ENCODE peak calls at places on chromosomes 6 and 20, in nine cellular contexts. E, T, L, O, V, I, D, C and H are unnamed samples.

GRCh38 chr6:170137176-170137891 is 153.5 kb downstream of the DLL1 start:
- DNase-seq in E (peak), T (no peak), L (no peak), O (no peak), V (peak), I (peak), D (peak), C (no peak), H (no peak)

GRCh38 chr6:20379231-20379630 is 22.4 kb upstream of the E2F3 start:
- DNase-seq in E (no peak), T (no peak), L (no peak), O (no peak), V (no peak), I (no peak), D (no peak), C (no peak), H (no peak)

GRCh38 chr6:121835662-121836061 is 400.2 kb downstream of the GJA1 start:
- DNase-seq in E (no peak), T (no peak), L (no peak), O (no peak), V (no peak), I (no peak), D (no peak), C (no peak), H (no peak)

GRCh38 chr6:110878751-110879539 is 4.4 kb downstream of the AMD1 start:
- DNase-seq in E (no peak), T (no peak), L (peak), O (no peak), V (no peak), I (peak), D (no peak), C (no peak), H (no peak)

GRCh38 chr6:151992091-151992490 is 184.6 kb downstream of the ESR1 start:
- DNase-seq in E (no peak), T (no peak), L (no peak), O (no peak), V (no peak), I (peak), D (no peak), C (no peak), H (no peak)

GRCh38 chr20:2114990-2115681 is 13.5 kb downstream of the STK35 start:
- DNase-seq in E (no peak), T (no peak), L (no peak), O (no peak), V (no peak), I (peak), D (peak), C (no peak), H (no peak)

GRCh38 chr20:40908311-40908710 is 120.3 kb upstream of the TOP1 start:
- DNase-seq in E (no peak), T (no peak), L (no peak), O (no peak), V (no peak), I (no peak), D (no peak), C (no peak), H (no peak)

GRCh38 chr6:55794136-55794812 is 81.1 kb downstream of the BMP5 start:
- DNase-seq in E (no peak), T (no peak), L (no peak), O (no peak), V (peak), I (peak), D (no peak), C (no peak), H (no peak)

GRCh38 chr6:53107091-53107490 is 41.5 kb downstream of the GCM1 start:
- DNase-seq in E (no peak), T (no peak), L (no peak), O (no peak), V (no peak), I (peak), D (no peak), C (no peak), H (no peak)

GRCh38 chr6:28078050-28078449 is 2.3 kb upstream of the ZNF165 start:
- DNase-seq in E (no peak), T (no peak), L (no peak), O (no peak), V (no peak), I (no peak), D (no peak), C (no peak), H (no peak)

GRCh38 chr6:79949235-79949634 is 1.9 kb upstream of the ELOVL4 start:
- DNase-seq in E (peak), T (no peak), L (peak), O (peak), V (no peak), I (peak), D (no peak), C (no peak), H (peak)

GRCh38 chr20:3515379-3516175 is 44.8 kb downstream of the ATRN start:
- DNase-seq in E (no peak), T (no peak), L (no peak), O (no peak), V (peak), I (no peak), D (no peak), C (no peak), H (peak)

GRCh38 chr20:53804920-53805894 is 211.6 kb upstream of the ZNF217 start:
- DNase-seq in E (no peak), T (no peak), L (peak), O (no peak), V (no peak), I (no peak), D (no peak), C (no peak), H (no peak)

GRCh38 chr6:137015943-137016342 is 28.8 kb downstream of the IL20RA start:
- DNase-seq in E (no peak), T (no peak), L (no peak), O (no peak), V (no peak), I (no peak), D (no peak), C (no peak), H (no peak)

GRCh38 chr6:166747644-166748595 is 120.9 kb upstream of the RPS6KA2 start:
- DNase-seq in E (peak), T (no peak), L (no peak), O (no peak), V (no peak), I (no peak), D (no peak), C (no peak), H (no peak)

GRCh38 chr20:63435552-63435951 is 36.9 kb downstream of the KCNQ2 start:
- DNase-seq in E (no peak), T (no peak), L (no peak), O (no peak), V (no peak), I (no peak), D (no peak), C (no peak), H (no peak)

GRCh38 chr6:127053032-127053908 is 65.2 kb upstream of the RSPO3 start:
- DNase-seq in E (no peak), T (no peak), L (no peak), O (no peak), V (no peak), I (peak), D (no peak), C (no peak), H (no peak)

GRCh38 chr6:72245565-72245964 is 359.2 kb downstream of the RIMS1 start:
- DNase-seq in E (no peak), T (no peak), L (no peak), O (no peak), V (peak), I (no peak), D (no peak), C (no peak), H (no peak)

GRCh38 chr20:13028001-13028400 is 19.2 kb downstream of the SPTLC3 start:
- DNase-seq in E (no peak), T (no peak), L (no peak), O (no peak), V (no peak), I (peak), D (no peak), C (no peak), H (no peak)

GRCh38 chr6:121733216-121733615 is 297.8 kb downstream of the GJA1 start:
- DNase-seq in E (no peak), T (no peak), L (no peak), O (no peak), V (peak), I (peak), D (no peak), C (no peak), H (no peak)

GRCh38 chr6:75204222-75204958 is 1.5 kb downstream of the COL12A1 start:
- DNase-seq in E (peak), T (peak), L (peak), O (peak), V (peak), I (peak), D (peak), C (no peak), H (peak)

GRCh38 chr6:35259946-35260626 is 551 bp downstream of the ZNF76 start:
- DNase-seq in E (peak), T (peak), L (peak), O (peak), V (no peak), I (peak), D (peak), C (peak), H (no peak)

GRCh38 chr6:132537977-132538376 is at the start of gene TAAR9:
- DNase-seq in E (no peak), T (no peak), L (no peak), O (no peak), V (no peak), I (no peak), D (no peak), C (no peak), H (no peak)

GRCh38 chr6:7697820-7698623 is 27.9 kb upstream of the BMP6 start:
- DNase-seq in E (no peak), T (no peak), L (peak), O (no peak), V (peak), I (peak), D (peak), C (no peak), H (peak)

GRCh38 chr20:51890003-51890402 is 87.7 kb upstream of the SALL4 start:
- DNase-seq in E (no peak), T (no peak), L (no peak), O (no peak), V (no peak), I (no peak), D (no peak), C (no peak), H (no peak)

GRCh38 chr20:41347523-41348429 is 7.2 kb downstream of the LPIN3 start:
- DNase-seq in E (no peak), T (no peak), L (no peak), O (no peak), V (no peak), I (peak), D (no peak), C (no peak), H (no peak)

GRCh38 chr6:140462495-140463311 is 1088.3 kb upstream of the CITED2 start:
- DNase-seq in E (no peak), T (no peak), L (no peak), O (no peak), V (peak), I (peak), D (no peak), C (no peak), H (no peak)

GRCh38 chr20:62616728-62617621 is 25.3 kb upstream of the SLCO4A1 start:
- DNase-seq in E (peak), T (peak), L (peak), O (peak), V (no peak), I (peak), D (peak), C (peak), H (no peak)

GRCh38 chr6:72626126-72626525 is 4.3 kb downstream of the KCNQ5 start:
- DNase-seq in E (no peak), T (no peak), L (no peak), O (no peak), V (no peak), I (no peak), D (no peak), C (no peak), H (no peak)

GRCh38 chr6:4487538-4487937 is 288.7 kb upstream of the CDYL start:
- DNase-seq in E (no peak), T (no peak), L (no peak), O (no peak), V (no peak), I (peak), D (no peak), C (no peak), H (no peak)

GRCh38 chr20:17873410-17874270 is 95.0 kb downstream of the SNX5 start:
- DNase-seq in E (no peak), T (peak), L (peak), O (no peak), V (peak), I (peak), D (peak), C (peak), H (peak)
- TF ChIP-seq CTCF in E (no peak), T (no peak), L (no peak), O (no peak), V (no peak), I (no peak), D (no peak), C (no peak), H (no peak)

DNA sequence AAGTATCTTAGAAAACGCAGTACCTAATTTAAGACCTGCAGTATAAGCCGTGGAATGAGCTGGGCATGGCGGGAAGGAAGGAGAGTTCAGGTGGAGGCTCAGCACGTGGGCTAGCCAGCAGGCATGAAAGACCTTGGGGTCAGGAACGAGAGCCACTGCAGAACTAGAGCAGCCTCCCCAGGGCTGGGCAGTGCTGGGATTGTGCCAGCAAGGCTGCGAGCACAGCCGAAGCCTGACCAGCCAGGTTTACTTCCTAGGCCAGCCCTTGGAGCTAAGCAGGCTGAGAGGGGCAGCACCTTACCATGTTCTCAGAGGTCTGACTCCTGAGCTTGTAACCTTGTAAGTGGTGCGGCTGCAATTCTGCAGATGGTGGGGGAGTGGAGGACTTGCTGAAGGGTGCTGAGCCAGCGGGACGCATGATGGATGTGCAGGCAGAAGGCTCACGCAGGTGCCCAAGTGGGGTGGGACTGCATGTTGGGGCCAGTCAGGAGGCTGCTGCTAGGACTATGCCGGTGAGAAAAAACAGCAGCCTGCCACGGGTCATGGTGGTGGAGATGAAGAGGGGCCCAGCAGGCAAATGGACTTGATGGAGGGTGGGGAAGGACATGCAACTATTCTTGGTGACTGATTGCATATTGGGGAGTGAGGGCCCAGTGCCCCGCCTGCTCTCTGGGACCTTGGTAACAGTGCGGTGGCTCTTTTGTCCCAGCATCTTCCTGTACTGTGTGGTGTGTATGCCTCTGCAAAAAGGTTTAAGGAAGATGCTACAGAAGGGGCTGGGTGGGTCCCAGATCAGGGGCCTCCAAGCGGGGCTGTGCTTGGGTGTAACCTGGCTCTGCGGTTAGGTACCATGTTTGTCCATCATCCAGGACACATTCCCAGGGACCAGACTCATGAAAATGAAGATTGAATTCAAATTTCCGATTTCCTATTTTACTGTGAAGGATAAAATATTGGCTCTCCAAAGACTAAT is 37.6 kb upstream of the IRF4 start:
- DNase-seq in E (no peak), T (no peak), L (no peak), O (no peak), V (no peak), I (no peak), D (no peak), C (peak), H (no peak)
- H3K4me3 ChIP-seq in E (no peak), T (no peak), L (no peak), O (no peak), V (no peak), I (no peak), D (no peak), C (no peak), H (no peak)

DNA sequence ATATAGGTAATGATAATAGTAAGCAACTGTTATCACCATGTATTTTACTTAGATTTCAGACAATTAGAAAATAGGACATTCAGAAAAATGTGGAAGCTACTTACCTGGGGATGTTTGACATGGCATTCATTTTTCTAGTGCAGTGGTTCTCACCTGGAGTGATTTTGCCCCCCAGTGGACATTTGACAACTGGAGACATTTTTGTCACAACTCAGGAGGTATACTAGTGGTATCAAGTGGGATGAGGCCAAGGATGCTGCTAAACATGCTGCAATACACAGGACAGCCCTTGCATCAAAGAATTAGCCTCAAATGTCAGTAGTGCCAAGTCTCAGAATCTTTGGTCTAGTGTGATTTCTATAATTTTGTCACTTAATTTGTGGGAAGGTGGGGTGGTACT is 36.1 kb downstream of the NUS1 start:
- DNase-seq in E (no peak), T (no peak), L (no peak), O (no peak), V (no peak), I (no peak), D (no peak), C (no peak), H (no peak)
- TF ChIP-seq CTCF in E (no peak), T (peak), L (peak), O (peak), V (no peak), I (peak), D (no peak), C (no peak), H (no peak)

DNA sequence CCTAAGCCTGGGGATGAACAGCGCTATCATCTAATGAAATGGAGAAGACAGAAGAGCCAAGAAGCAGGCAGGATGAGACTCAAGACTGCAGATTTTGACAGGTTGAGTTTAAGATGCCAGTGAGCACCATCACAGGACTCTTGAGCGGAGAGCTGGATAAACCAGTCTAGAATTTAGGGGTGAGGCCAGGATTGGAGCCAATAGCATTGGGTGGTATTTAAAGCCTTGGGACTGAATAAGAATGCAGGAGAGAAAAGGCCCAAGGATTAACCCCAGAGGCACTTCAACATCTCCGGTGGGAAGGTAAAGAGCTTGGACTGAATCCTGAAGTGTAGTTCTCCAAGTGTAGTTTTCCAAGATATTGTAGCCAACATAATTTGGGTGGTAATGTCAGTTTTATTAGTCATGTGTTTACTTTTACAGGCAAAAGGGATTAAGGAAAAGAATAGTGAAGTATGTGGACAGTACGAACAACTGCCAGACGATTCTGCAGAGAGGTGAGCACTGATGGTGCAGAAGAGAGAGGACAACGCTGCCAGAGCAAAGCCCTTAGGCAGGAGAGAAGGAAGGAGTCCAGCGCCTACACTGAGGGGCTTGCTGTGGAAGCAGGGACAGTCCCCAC is 85.2 kb downstream of the DTNBP1 start:
- DNase-seq in E (no peak), T (no peak), L (no peak), O (no peak), V (no peak), I (no peak), D (no peak), C (no peak), H (no peak)
- H3K4me3 ChIP-seq in E (no peak), T (no peak), L (no peak), O (no peak), V (no peak), I (no peak), D (no peak), C (no peak), H (no peak)

GRCh38 chr6:39367661-39368060 is 45.2 kb upstream of the KCNK16 start:
- DNase-seq in E (no peak), T (no peak), L (no peak), O (no peak), V (no peak), I (no peak), D (no peak), C (no peak), H (no peak)

GRCh38 chr6:39375405-39375804 is 52.9 kb upstream of the KCNK16 start:
- DNase-seq in E (no peak), T (no peak), L (no peak), O (no peak), V (no peak), I (no peak), D (no peak), C (no peak), H (no peak)

GRCh38 chr6:39366875-39367618 is 44.5 kb upstream of the KCNK16 start:
- DNase-seq in E (no peak), T (no peak), L (no peak), O (no peak), V (no peak), I (no peak), D (no peak), C (no peak), H (no peak)

GRCh38 chr6:39365281-39366074 is 43.0 kb upstream of the KCNK16 start:
- DNase-seq in E (no peak), T (no peak), L (no peak), O (no peak), V (no peak), I (peak), D (no peak), C (peak), H (no peak)

GRCh38 chr6:39370021-39370420 is 47.5 kb upstream of the KCNK16 start:
- DNase-seq in E (no peak), T (no peak), L (no peak), O (no peak), V (no peak), I (peak), D (no peak), C (no peak), H (no peak)
- TF ChIP-seq CTCF in E (no peak), T (no peak), L (no peak), O (peak), V (peak), I (peak), D (no peak), C (no peak), H (peak)

DNA sequence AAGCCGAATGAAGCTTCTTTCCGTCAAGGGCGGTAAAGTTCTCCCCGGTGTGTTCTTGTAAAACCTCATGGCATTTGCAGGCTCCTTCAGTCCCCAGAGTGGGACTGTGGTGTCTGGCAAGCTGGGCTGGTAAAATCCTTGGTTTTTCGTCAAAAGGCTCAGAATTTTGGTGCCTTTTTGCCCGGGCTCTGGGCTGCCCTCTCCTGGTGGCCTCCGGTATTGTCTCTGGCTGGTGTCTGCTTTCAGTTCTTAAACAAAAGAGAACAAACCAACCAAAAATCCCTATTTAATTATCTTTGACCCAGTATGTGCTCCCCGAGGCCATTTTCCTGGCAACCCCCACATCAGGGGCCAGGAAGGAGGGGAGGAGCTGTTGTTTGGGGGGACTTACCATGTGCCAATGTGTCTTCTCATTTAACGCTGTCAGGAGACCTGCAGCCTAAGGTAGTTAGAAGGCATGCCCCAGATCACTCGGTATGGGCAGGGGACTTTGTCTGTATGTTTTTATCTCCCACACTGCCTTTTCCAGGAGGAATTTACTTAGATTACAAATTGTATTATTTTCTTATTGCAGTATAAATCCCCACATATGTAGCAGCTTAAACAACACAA is 11.1 kb downstream of the CDH4 start:
- DNase-seq in E (peak), T (no peak), L (no peak), O (peak), V (no peak), I (peak), D (no peak), C (no peak), H (no peak)
- H3K4me3 ChIP-seq in E (peak), T (no peak), L (no peak), O (no peak), V (no peak), I (no peak), D (no peak), C (no peak), H (no peak)